ENCODE peak calls at places on chromosome 18, in four cellular contexts. V is AG04450, J is endodermal cell, G is HepG2. T is an unnamed sample.

GRCh38 chr18:62486290-62486964 is 36.4 kb upstream of the ZCCHC2 start:
- DNase-seq in G (peak), J (peak), V (no peak), T (peak)

GRCh38 chr18:63253428-63254372 is 65.9 kb downstream of the BCL2 start:
- DNase-seq in V (no peak), J (no peak), G (no peak), T (no peak)

GRCh38 chr18:11859903-11860407 is 8.7 kb downstream of the CHMP1B start:
- DNase-seq in V (peak), G (peak), J (peak), T (peak)

GRCh38 chr18:5542393-5543035 is 1.3 kb downstream of the EPB41L3 start:
- DNase-seq in G (no peak), V (no peak), J (peak), T (no peak)

GRCh38 chr18:71293322-71293721 is 1004.5 kb downstream of the SOCS6 start:
- DNase-seq in J (no peak), V (no peak), G (no peak), T (no peak)

GRCh38 chr18:1246827-1247226 is 342.2 kb downstream of the ADCYAP1 start:
- DNase-seq in J (no peak), G (no peak), V (no peak), T (no peak)

GRCh38 chr18:28176933-28177827 is at the start of gene CDH2:
- DNase-seq in J (peak), G (peak), V (peak), T (peak)

GRCh38 chr18:74290831-74291770 is 662 bp downstream of the CYB5A start:
- DNase-seq in J (peak), G (peak), V (no peak), T (no peak)

GRCh38 chr18:446941-447560 is 53.5 kb downstream of the COLEC12 start:
- DNase-seq in G (no peak), J (no peak), V (no peak), T (peak)

GRCh38 chr18:49668583-49669290 is 106.9 kb downstream of the LIPG start:
- DNase-seq in J (peak), G (peak), V (no peak), T (peak)

GRCh38 chr18:36186461-36187137 is 698 bp upstream of the MOCOS start:
- DNase-seq in G (peak), V (no peak), J (peak), T (no peak)

GRCh38 chr18:56299740-56300139 is 338.7 kb downstream of the TXNL1 start:
- DNase-seq in J (no peak), G (no peak), V (no peak), T (no peak)

GRCh38 chr18:41145526-41145925 is 809.5 kb upstream of the PIK3C3 start:
- DNase-seq in V (no peak), J (no peak), G (no peak), T (peak)

DNA sequence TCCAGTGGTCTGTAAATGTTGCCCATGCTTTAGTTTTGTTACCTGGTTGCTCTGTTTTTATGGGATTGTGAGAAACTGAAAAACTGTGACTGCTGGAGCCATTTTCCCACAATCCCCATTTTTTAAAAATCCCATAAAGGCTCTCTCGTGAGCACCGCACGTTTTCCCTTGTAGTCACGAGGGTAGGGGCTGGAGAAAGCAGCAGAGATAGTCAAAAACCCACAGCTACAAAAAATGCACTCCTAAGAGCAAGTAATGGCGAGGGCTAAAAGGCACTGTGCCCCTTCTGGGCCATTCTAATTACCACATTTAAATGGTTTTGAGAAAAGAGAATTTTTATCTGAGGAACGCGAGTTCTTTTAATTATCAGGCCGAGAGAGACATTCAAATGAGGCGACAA is 1.8 kb upstream of the CTDP1 start:
- DNase-seq in G (no peak), J (no peak), V (no peak), T (no peak)
- H3K4me3 ChIP-seq in G (peak), J (peak), V (peak), T (peak)

DNA sequence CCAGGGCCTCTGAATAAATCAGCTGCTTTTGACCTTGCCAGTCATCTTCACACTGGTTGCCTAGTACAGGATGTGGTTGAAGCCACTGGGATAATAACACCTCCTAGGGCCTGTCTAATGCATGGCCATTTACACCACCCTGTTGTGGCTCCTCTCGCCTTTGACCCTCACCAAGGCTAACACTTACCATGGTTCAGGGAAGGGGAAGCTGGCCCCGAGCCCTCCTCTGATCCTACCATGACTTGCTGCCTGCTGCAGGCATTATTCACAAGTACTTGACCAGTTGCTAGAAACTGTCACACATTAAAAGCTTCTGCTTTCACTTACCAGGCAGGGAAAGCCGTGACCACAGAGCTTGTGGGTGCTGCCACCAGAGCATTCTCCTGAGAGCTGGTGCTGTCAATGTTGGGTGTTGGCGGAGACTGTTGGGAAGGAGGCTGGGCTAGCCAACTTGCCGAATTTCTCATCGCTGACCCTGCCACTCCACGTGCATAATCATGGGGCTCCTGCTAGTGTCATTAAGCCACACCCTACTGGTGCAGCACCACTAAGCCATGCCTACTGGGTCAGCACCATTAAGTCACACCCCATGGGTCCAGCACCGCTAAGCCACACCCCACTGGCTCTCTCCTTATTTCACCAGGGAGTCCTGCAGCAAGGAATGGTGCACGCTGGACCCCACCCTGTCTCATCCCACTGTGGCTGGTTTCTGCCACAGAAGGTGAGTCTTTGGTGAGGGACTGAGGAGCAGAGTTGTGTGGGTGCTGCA is 47.0 kb upstream of the TTC39C start:
- DNase-seq in J (no peak), V (no peak), G (no peak), T (no peak)
- H3K4me3 ChIP-seq in J (no peak), V (no peak), G (no peak), T (no peak)

GRCh38 chr18:35106845-35107148 is 65.6 kb downstream of the MAPRE2 start:
- DNase-seq in V (no peak), G (no peak), J (no peak), T (no peak)

GRCh38 chr18:35110037-35110436 is 68.8 kb downstream of the MAPRE2 start:
- DNase-seq in J (no peak), V (no peak), G (no peak), T (no peak)

GRCh38 chr18:35104391-35105051 is 63.3 kb downstream of the MAPRE2 start:
- DNase-seq in V (no peak), G (no peak), J (no peak), T (no peak)

GRCh38 chr18:35110554-35111058 is 69.4 kb downstream of the MAPRE2 start:
- DNase-seq in G (no peak), J (no peak), V (no peak), T (no peak)

DNA sequence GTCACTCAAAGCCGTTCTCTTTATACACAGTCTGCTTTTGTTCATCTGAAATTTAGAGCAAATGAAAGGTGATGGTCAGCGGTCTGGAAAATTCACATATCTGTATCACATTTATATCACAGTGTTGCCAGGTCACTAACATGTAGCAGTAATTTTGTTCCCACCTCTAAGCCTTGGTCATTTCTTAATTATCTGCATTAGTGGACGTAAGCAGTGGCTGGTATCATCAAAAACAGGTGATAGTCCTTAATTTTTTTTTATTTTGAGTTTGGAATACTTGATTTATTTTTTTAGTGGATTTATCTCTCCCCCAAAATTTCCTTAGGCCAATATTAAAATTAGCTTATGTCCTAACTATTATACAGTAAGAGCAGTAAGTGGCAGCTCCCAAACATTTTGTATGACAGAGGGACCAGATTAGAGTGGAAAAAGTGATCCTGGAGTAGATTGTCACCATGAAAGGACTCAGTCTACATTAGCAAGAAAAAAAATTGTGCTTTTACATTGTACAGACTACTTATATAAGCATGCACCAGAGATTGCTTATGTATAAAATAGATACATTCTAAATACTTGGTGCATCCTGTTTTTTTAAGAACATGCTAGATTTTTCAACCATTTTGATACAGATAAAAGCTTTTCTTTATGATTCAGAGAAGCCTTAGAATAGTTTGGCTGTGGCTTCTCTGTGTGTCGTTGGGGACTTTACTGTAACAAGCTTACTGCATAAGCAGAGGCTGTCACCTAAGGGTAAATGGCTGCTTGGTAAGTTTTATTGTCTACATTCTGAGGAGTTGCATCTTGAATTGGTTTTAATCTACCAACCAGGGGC is 65.0 kb downstream of the MAPRE2 start:
- DNase-seq in G (no peak), V (no peak), J (no peak), T (no peak)
- H3K4me3 ChIP-seq in G (no peak), V (no peak), J (no peak), T (no peak)

DNA sequence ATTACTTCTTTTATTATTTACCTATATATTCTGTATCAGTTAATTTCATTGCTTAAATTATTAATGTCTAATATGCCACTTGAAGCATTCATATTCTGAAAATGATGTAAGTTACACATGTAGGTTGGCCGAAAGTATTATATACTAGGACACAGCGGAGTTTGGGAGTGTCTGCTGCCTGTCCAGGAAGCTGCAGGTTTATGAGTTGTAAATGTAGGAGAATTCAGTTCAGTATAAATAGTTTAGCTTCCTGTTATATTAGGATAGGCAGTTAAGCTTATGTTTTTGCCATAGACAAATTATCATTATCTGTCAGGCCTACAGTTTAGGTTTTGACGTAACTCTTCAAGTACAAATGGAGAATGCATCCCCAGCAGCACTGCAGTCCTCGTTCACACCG is 18.9 kb upstream of the ZNF236 start:
- DNase-seq in V (no peak), J (no peak), G (no peak), T (no peak)
- H3K4me3 ChIP-seq in V (peak), J (no peak), G (no peak), T (no peak)

DNA sequence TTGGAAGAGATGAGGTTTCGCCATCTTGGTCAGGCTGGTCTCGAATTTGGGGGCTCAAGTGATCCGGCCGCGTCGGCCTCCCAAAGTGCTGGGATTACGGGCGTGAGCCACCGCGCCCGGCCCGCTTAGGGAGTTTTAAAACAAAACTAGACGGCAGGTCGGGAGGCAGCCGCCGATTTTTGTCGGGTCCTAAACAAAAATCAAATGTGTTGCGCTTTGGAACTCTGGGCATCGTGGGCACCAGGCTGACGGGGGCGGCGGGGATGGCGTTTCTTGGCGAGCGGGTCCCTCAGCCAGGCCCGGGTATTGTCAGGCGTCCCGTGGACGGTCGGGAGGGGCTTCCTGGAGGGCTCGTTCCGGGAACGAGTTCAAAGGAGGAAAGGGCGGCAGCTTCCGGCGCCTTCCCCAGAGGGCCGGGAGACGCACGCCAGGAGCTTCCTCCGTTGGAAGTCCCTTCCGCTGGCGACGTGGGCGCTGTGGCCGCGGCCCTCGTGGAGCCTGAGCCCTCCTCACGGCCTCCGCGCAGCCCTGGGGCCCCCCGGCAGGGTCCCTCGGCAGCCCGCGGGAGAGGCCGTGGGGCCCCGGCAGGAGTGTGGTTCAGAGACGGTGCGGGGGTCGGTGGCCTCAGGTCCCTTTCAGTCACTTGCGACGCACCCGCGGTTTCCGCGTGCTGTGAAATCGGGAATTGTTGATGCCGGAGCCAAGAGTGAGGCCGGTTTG is 59.2 kb downstream of the EMILIN2 start:
- DNase-seq in J (peak), G (peak), V (no peak), T (no peak)
- H3K4me3 ChIP-seq in J (peak), G (peak), V (peak), T (peak)